ENCODE peak calls at places on chromosomes 13 and 19, in eight cellular contexts. B, H, I, V, E, Z, M and F are unnamed samples.

GRCh38 chr19:6374179-6374709 is 1.5 kb downstream of the PSPN start:
- DNase-seq in B (no peak), H (no peak), I (no peak), V (no peak), E (no peak), Z (no peak), M (no peak), F (no peak)

GRCh38 chr19:54473071-54473941 is at the start of gene CDC42EP5:
- DNase-seq in B (no peak), H (peak; percentile 80), I (no peak), V (peak; percentile 75), E (no peak), Z (no peak), M (peak; percentile 57), F (peak; percentile 80)

GRCh38 chr13:73449258-73449657 is 390.5 kb downstream of the KLF5 start:
- DNase-seq in B (no peak), H (peak; percentile 9), I (no peak), V (no peak), E (no peak), Z (no peak), M (no peak), F (no peak)

GRCh38 chr19:19062454-19063182 is 1.2 kb upstream of the SLC25A42 start:
- DNase-seq in B (no peak), H (peak; percentile 57), I (no peak), V (no peak), E (peak; percentile 45), Z (peak; percentile 26), M (no peak), F (peak; percentile 63)

GRCh38 chr19:2444251-2445002 is 12.3 kb downstream of the LMNB2 start:
- DNase-seq in B (no peak), H (no peak), I (no peak), V (no peak), E (no peak), Z (no peak), M (no peak), F (no peak)

GRCh38 chr13:76425930-76426329 is 460.3 kb downstream of the KCTD12 start:
- DNase-seq in B (no peak), H (no peak), I (no peak), V (peak; percentile 75), E (no peak), Z (no peak), M (no peak), F (no peak)

GRCh38 chr13:40408602-40409001 is 257.8 kb downstream of the FOXO1 start:
- DNase-seq in B (no peak), H (peak; percentile 69), I (no peak), V (no peak), E (no peak), Z (no peak), M (no peak), F (peak; percentile 90)

GRCh38 chr13:89701913-89702312 is 1645.6 kb upstream of the MIR17HG start:
- DNase-seq in B (no peak), H (no peak), I (no peak), V (no peak), E (no peak), Z (no peak), M (no peak), F (no peak)

GRCh38 chr19:45428385-45429231 is 4.9 kb upstream of the ERCC1 start:
- DNase-seq in B (no peak), H (no peak), I (peak; percentile 29), V (no peak), E (no peak), Z (no peak), M (no peak), F (peak; percentile 52)

GRCh38 chr13:23789576-23790346 is 99.4 kb downstream of the MIPEP start:
- DNase-seq in B (no peak), H (no peak), I (no peak), V (no peak), E (no peak), Z (no peak), M (no peak), F (no peak)

GRCh38 chr19:16051254-16052025 is 24.9 kb upstream of the TPM4 start:
- DNase-seq in B (no peak), H (no peak), I (no peak), V (no peak), E (no peak), Z (no peak), M (no peak), F (peak; percentile 22)

GRCh38 chr13:20869540-20869939 is 33.0 kb downstream of the XPO4 start:
- DNase-seq in B (no peak), H (no peak), I (no peak), V (no peak), E (no peak), Z (no peak), M (no peak), F (no peak)